ENCODE peak calls at places on chromosomes 13 and 19, in four cellular contexts. T is K562, Q is GM12878, D is H1. Z is an unnamed sample.

GRCh38 chr19:28074773-28075172 is 1138.2 kb downstream of the UQCRFS1 start:
- DNase-seq in Q (peak; percentile 75), T (no peak), D (no peak), Z (no peak)

GRCh38 chr13:107650081-107650701 is 565.1 kb downstream of the LIG4 start:
- DNase-seq in Q (no peak), D (peak; percentile 47), T (peak; percentile 7), Z (peak; percentile 16)

GRCh38 chr13:99256709-99257108 is 1.5 kb downstream of the GPR18 start:
- DNase-seq in Q (no peak), D (no peak), T (no peak), Z (no peak)

GRCh38 chr19:30255783-30256509 is 116.2 kb upstream of the ZNF536 start:
- DNase-seq in D (peak; percentile 13), T (no peak), Q (no peak), Z (no peak)

GRCh38 chr13:98050041-98050466 is 92.8 kb upstream of the FARP1 start:
- DNase-seq in D (no peak), T (no peak), Q (no peak), Z (peak; percentile 78)

GRCh38 chr19:12092065-12092867 is 27.7 kb downstream of the ZNF844 start:
- DNase-seq in T (peak; percentile 94), Q (peak; percentile 16), D (peak; percentile 81), Z (peak; percentile 72)

GRCh38 chr19:30785728-30786127 is 413.5 kb downstream of the ZNF536 start:
- DNase-seq in T (no peak), Q (no peak), D (no peak), Z (no peak)

GRCh38 chr13:80030491-80030890 is 310.4 kb downstream of the SPRY2 start:
- DNase-seq in Q (no peak), T (no peak), D (peak; percentile 9), Z (no peak)

GRCh38 chr19:16801599-16801998 is 27.6 kb upstream of the SIN3B start:
- DNase-seq in T (no peak), D (no peak), Q (no peak), Z (no peak)

GRCh38 chr13:91506759-91507158 is 108.3 kb downstream of the GPC5 start:
- DNase-seq in D (no peak), T (no peak), Q (no peak), Z (no peak)

GRCh38 chr13:98782654-98783053 is 30.2 kb upstream of the SLC15A1 start:
- DNase-seq in T (no peak), Q (no peak), D (no peak), Z (no peak)

GRCh38 chr19:36032251-36033104 is at the start of gene CLIP3:
- DNase-seq in D (no peak), T (no peak), Q (no peak), Z (no peak)

GRCh38 chr19:47240996-47241918 is 10.3 kb upstream of the BBC3 start:
- DNase-seq in T (peak; percentile 93), Q (no peak), D (peak; percentile 75), Z (peak; percentile 68)

GRCh38 chr13:101416181-101417042 is at the start of gene NALCN:
- DNase-seq in T (no peak), D (no peak), Q (no peak), Z (no peak)
- TF ChIP-seq SP1 in T (no peak), D (no peak), Q (no peak), Z (no peak)

DNA sequence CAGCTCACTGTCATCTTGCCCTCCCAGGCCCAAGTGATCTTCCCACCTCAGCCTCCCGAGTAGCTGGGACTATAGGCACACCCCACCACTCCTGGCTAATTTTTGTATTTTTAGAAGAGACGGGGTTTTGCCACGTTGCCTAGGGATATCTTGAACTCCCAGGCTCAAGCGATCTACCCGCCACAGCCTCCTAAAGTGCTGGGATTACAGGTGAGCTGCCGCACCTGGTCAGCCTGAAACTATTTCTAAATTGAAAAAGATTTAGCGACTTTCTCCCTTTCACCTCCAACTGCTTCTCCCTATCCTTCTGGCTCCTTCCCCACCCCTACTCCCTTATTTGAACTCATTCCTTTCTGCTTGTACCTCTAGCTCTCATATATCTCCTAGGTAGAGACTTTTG is 19.8 kb upstream of the NAA16 start:
- DNase-seq in T (no peak), D (no peak), Q (no peak), Z (no peak)
- TF ChIP-seq BRCA1 in T (no peak), D (no peak), Q (no peak), Z (no peak)

GRCh38 chr19:7371001-7371400 is 22.3 kb downstream of the ARHGEF18 start:
- DNase-seq in D (no peak), Q (no peak), T (no peak), Z (no peak)

GRCh38 chr19:7370546-7370945 is 21.8 kb downstream of the ARHGEF18 start:
- DNase-seq in T (no peak), Q (no peak), D (no peak), Z (no peak)

GRCh38 chr19:7363225-7363624 is 14.5 kb downstream of the ARHGEF18 start:
- DNase-seq in Q (no peak), D (no peak), T (no peak), Z (no peak)

GRCh38 chr19:7368456-7368855 is 19.7 kb downstream of the ARHGEF18 start:
- DNase-seq in D (no peak), Q (no peak), T (no peak), Z (no peak)

DNA sequence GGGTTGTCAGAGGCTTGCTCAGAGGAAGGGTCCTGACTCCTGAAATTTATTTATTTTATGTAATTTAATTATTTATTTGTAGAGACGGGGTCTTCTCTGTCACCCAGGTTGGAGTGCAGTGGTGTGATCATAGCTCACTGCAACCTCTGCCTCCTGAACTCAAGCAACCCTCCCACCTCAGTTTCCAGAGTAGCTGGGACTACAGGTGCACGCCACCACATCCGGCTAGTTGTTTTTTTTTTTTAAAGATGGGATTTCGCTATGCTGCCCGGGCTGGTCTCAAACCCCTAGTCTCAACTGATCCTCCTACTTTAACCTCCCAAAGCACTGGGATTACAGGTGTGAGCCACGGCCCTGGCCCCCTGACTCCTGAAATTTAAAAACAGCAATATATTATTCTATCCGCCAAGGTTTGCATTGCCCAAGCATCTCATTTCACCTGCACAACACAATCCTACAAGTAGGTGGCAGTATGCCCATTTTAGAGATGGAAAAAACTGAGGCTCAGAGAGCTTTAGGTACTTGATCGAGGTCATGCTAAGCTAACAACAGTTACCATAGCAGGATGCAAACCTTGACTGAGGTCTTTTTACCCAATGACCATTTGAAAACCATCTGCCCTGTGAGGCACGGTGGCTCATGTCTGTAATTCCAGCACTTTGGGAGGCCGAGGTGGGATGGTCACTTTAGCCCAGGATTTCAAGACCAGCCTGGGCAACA is 18.1 kb downstream of the ARHGEF18 start:
- DNase-seq in D (no peak), Q (no peak), T (peak; percentile 58), Z (peak; percentile 16)
- TF ChIP-seq SP1 in D (no peak), Q (no peak), T (no peak), Z (no peak)

GRCh38 chr19:33417751-33418150 is 44.2 kb downstream of the CEBPG start:
- DNase-seq in T (no peak), D (no peak), Q (no peak), Z (no peak)

GRCh38 chr19:33419763-33420080 is 46.2 kb downstream of the CEBPG start:
- DNase-seq in Q (no peak), T (peak; percentile 66), D (no peak), Z (no peak)

GRCh38 chr19:33416307-33417215 is 43.1 kb downstream of the CEBPG start:
- DNase-seq in T (peak; percentile 84), D (peak; percentile 29), Q (no peak), Z (peak; percentile 44)

GRCh38 chr19:33418871-33419762 is 45.6 kb downstream of the CEBPG start:
- DNase-seq in Q (no peak), D (no peak), T (no peak), Z (no peak)

DNA sequence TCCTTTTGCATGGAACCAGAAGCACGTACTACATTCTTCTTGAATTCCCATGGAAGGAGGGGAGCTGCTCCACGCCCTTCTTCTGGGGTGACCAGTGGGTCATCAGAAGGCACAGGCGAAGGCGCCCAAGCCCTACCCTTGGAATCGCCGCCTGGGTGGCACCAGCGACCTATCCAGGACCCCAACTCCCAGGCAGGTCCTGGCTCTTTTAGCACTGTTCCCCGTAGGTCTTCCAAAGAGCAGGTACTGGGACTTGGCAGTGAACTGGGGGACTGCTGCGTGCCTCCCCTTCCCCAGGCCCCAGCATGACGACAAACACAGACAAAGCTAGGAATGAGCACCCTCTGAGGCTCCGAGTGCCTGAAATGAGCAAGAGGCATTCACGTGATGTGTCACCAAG is 45.0 kb downstream of the CEBPG start:
- DNase-seq in D (no peak), Q (no peak), T (no peak), Z (no peak)
- TF ChIP-seq BRCA1 in D (no peak), Q (no peak), T (no peak), Z (no peak)

GRCh38 chr13:75825161-75825560 is 189.0 kb downstream of the LMO7 start:
- DNase-seq in Q (no peak), T (no peak), D (peak; percentile 23), Z (no peak)
- TF ChIP-seq SP1 in Q (no peak), T (no peak), D (no peak), Z (no peak)

GRCh38 chr13:21834511-21834910 is 163.6 kb downstream of the FGF9 start:
- DNase-seq in Q (no peak), D (no peak), T (no peak), Z (peak; percentile 46)

GRCh38 chr13:21837288-21837687 is 166.4 kb downstream of the FGF9 start:
- DNase-seq in D (no peak), Q (no peak), T (no peak), Z (peak; percentile 59)

GRCh38 chr13:21826214-21827015 is 155.5 kb downstream of the FGF9 start:
- DNase-seq in D (no peak), Q (no peak), T (no peak), Z (no peak)

GRCh38 chr13:21833921-21834320 is 163.0 kb downstream of the FGF9 start:
- DNase-seq in Q (no peak), T (no peak), D (no peak), Z (no peak)

GRCh38 chr13:21831654-21832324 is 160.9 kb downstream of the FGF9 start:
- DNase-seq in D (no peak), T (no peak), Q (no peak), Z (no peak)
- TF ChIP-seq BRCA1 in D (no peak), T (no peak), Q (no peak), Z (no peak)

GRCh38 chr19:1279782-1280341 is 4.5 kb downstream of the FAM174C start:
- DNase-seq in D (no peak), Q (no peak), T (peak; percentile 81), Z (peak; percentile 68)
- TF ChIP-seq SP1 in D (no peak), Q (no peak), T (peak; percentile 77), Z (no peak)

Z was measured in HepG2.